ENCODE peak calls at places on chromosomes 1 and 21, in six cellular contexts. C, R, Z, J, P and Q are unnamed samples.
A peak's percentile ranks its signal among the peaks of the same experiment; 100 is the strongest.

GRCh38 chr1:20137055-20137454 is 2.1 kb upstream of the PLA2G2F start:
- DNase-seq in P (no peak), J (peak; percentile 95), C (no peak), Z (peak; percentile 3), R (no peak), Q (no peak)

GRCh38 chr1:173865468-173866164 is 2.2 kb downstream of the GAS5 start:
- DNase-seq in C (no peak), P (no peak), J (no peak), R (no peak), Z (no peak), Q (no peak)

GRCh38 chr1:16212251-16212961 is at the start of gene ARHGEF19:
- DNase-seq in R (no peak), C (no peak), P (no peak), J (no peak), Z (peak; percentile 73), Q (no peak)

GRCh38 chr1:218694635-218695034 is 349.5 kb downstream of the TGFB2 start:
- DNase-seq in J (no peak), Z (no peak), P (no peak), R (no peak), C (no peak), Q (no peak)

GRCh38 chr1:229194096-229194495 is 76.8 kb upstream of the RAB4A start:
- DNase-seq in P (no peak), R (no peak), J (no peak), Z (no peak), C (no peak), Q (no peak)

GRCh38 chr21:38958940-38959685 is 153.4 kb downstream of the ETS2 start:
- DNase-seq in J (no peak), Z (no peak), C (no peak), P (peak; percentile 55), R (peak; percentile 24), Q (no peak)

GRCh38 chr1:222263791-222264190 is 284.1 kb downstream of the HHIPL2 start:
- DNase-seq in P (no peak), R (no peak), J (no peak), Z (no peak), C (no peak), Q (no peak)

GRCh38 chr1:15066191-15066590 is 87.4 kb upstream of the TMEM51 start:
- DNase-seq in Z (no peak), J (no peak), R (no peak), P (no peak), C (no peak), Q (no peak)

GRCh38 chr1:85569737-85570404 is 10.7 kb upstream of the CCN1 start:
- DNase-seq in R (no peak), P (no peak), J (no peak), Z (no peak), C (no peak), Q (no peak)

GRCh38 chr1:108017698-108018097 is 52.7 kb upstream of the VAV3 start:
- DNase-seq in J (peak; percentile 64), R (no peak), P (peak; percentile 26), C (no peak), Z (no peak), Q (no peak)

GRCh38 chr1:11749203-11749689 is 12.7 kb upstream of the C1orf167 start:
- DNase-seq in C (no peak), Z (peak; percentile 77), P (no peak), J (no peak), R (peak; percentile 62), Q (peak; percentile 21)

GRCh38 chr1:209207126-209207700 is 376.3 kb upstream of the CAMK1G start:
- DNase-seq in P (no peak), C (no peak), R (no peak), J (no peak), Z (no peak), Q (peak; percentile 3)

GRCh38 chr1:26289158-26290059 is 9.5 kb downstream of the SH3BGRL3 start:
- DNase-seq in J (no peak), C (peak; percentile 59), R (no peak), Z (no peak), P (no peak), Q (no peak)

GRCh38 chr1:79090985-79091384 is 84.5 kb upstream of the ADGRL4 start:
- DNase-seq in Z (no peak), C (no peak), P (no peak), J (peak; percentile 53), R (no peak), Q (no peak)

GRCh38 chr1:4221107-4221506 is 321.0 kb upstream of the C1orf174 start:
- DNase-seq in Z (no peak), P (no peak), C (no peak), J (no peak), R (no peak), Q (no peak)

GRCh38 chr1:158806909-158807601 is 24.1 kb upstream of the MNDA start:
- DNase-seq in P (no peak), R (no peak), C (no peak), Z (no peak), J (no peak), Q (no peak)

GRCh38 chr1:46011121-46011695 is 121.2 kb downstream of the PIK3R3 start:
- DNase-seq in C (no peak), J (no peak), Z (no peak), P (no peak), R (no peak), Q (no peak)

GRCh38 chr1:108962681-108963051 is 618 bp downstream of the CLCC1 start:
- DNase-seq in R (peak; percentile 26), P (no peak), Z (peak; percentile 70), C (no peak), J (peak; percentile 37), Q (peak; percentile 6)

GRCh38 chr1:209590405-209590804 is 6.9 kb downstream of the CAMK1G start:
- DNase-seq in P (no peak), R (no peak), Z (no peak), C (no peak), J (no peak), Q (no peak)

GRCh38 chr1:209485167-209485566 is 98.3 kb upstream of the CAMK1G start:
- DNase-seq in P (peak; percentile 45), Z (no peak), C (no peak), J (peak; percentile 44), R (no peak), Q (no peak)

GRCh38 chr1:59705849-59706599 is 108.7 kb upstream of the HOOK1 start:
- DNase-seq in P (peak; percentile 77), C (no peak), R (peak; percentile 43), Z (no peak), J (no peak), Q (no peak)

GRCh38 chr1:59704721-59705120 is 110.0 kb upstream of the HOOK1 start:
- DNase-seq in P (no peak), R (no peak), Z (no peak), C (no peak), J (no peak), Q (no peak)

GRCh38 chr1:59701376-59701775 is 113.4 kb upstream of the HOOK1 start:
- DNase-seq in Z (no peak), R (no peak), C (no peak), J (no peak), P (peak; percentile 30), Q (no peak)

GRCh38 chr1:59703226-59703917 is 111.4 kb upstream of the HOOK1 start:
- DNase-seq in J (no peak), R (no peak), C (no peak), Z (no peak), P (peak; percentile 74), Q (no peak)

GRCh38 chr1:59703918-59704378 is 110.8 kb upstream of the HOOK1 start:
- DNase-seq in Z (no peak), J (no peak), R (no peak), P (no peak), C (no peak), Q (no peak)
- H3K27ac ChIP-seq in Z (no peak overlapping the region), J (no peak overlapping the region), R (peak overlapping the region; percentile 78), P (no peak overlapping the region), C (peak overlapping the region; percentile 46), Q (no peak overlapping the region)

DNA sequence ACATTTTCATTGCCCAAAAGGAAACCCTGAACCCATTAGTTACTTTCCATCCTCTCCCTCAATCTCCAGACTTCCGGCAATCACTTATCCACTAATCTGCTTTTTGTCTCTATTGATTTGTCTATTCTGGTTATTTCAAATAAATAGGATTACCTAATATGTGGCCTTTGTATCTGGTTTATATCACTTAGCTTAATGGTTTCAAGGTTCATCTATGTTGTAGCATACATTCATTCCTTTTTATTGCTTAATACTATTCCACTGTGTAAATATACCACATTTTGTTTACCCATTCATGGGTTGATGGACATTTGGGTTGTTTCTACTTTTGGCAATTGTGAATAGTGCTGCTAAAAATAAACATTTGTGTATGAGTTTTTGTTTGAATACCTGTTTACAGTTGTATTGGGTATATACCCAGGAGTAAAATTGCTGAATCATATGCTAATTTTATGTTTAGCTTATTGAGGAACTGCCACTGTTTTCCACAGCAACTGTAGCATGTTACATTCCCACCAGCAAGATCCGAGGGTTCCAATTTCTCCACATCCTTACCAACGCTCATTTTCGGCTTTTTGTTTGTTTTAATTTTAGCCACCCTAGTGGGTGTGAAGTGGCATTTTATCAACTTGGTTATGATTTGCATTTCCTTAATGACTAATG is 2.5 kb upstream of the SLC25A44 start:
- DNase-seq in J (no peak), P (no peak), Z (no peak), R (no peak), C (no peak), Q (no peak)
- H3K27ac ChIP-seq in J (no peak overlapping the region), P (no peak overlapping the region), Z (no peak overlapping the region), R (peak overlapping the region; percentile 10), C (no peak overlapping the region), Q (no peak overlapping the region)

DNA sequence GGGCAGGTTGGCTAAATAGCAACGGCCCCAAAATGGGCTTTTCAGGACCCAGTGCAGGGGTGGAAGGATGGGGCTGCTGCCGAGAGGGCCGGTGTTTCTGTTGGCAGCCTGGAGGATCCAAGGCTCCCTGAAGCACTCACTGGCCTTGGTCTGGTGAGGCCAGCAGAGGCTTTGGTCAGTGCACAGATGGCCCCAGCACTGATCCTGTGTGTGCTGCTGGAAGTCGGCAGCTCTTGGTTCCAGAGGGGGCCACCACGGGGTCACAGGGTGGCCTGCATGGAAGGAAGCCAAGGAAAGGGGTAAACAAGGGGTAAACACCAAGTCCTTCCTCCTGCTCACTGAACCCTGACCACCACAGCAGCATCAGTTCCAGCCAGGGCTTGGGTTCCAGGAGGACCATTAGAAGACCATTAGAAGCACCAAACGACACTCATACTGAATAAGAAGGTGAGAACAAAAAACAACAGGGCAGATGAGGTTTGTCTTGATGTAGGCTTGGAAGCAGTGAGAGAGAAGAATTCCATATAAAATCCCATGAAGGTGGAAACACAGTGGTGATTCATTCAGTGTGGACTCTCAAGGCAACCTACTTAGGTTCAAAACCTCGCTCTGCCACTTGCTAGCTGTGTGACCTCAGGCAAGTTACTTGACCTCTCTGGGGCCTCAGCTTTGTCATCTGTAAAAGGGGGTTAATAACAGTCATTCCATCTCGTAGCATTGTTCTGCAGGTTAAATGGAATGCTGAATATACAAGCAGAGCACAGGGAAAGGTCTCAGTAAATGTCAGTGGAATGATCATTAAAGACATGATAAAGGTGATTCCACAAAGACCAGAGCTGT is 184.5 kb downstream of the RUNX1 start:
- DNase-seq in P (no peak), C (no peak), R (no peak), Z (no peak), J (no peak), Q (no peak)
- H3K27ac ChIP-seq in P (no peak overlapping the region), C (peak overlapping the region; percentile 78), R (peak overlapping the region; percentile 14), Z (no peak overlapping the region), J (peak overlapping the region; percentile 78), Q (no peak overlapping the region)

GRCh38 chr21:35035116-35035515 is 14.0 kb downstream of the RUNX1 start:
- DNase-seq in R (no peak), P (no peak), C (no peak), J (no peak), Z (no peak), Q (no peak)
- H3K27ac ChIP-seq in R (no peak overlapping the region), P (no peak overlapping the region), C (no peak overlapping the region), J (no peak overlapping the region), Z (no peak overlapping the region), Q (no peak overlapping the region)